ENCODE peak calls at places on chromosomes 2 and 18, in five cellular contexts. I is ovary, K is A549, Y is spleen, Z is fibroblast of lung. G is an unnamed sample. For H3K4me1, the result is how much of the 10 kb centered on the place peaks cover.

GRCh38 chr18:9234528-9234927 is 97.9 kb downstream of the ANKRD12 start:
- DNase-seq in I (no peak), K (no peak), Y (no peak), Z (no peak), G (no peak)

GRCh38 chr18:42544901-42545300 is 570.6 kb downstream of the RIT2 start:
- DNase-seq in I (no peak), K (no peak), Y (no peak), Z (no peak), G (no peak)

GRCh38 chr2:16037808-16038457 is 97.6 kb downstream of the MYCN start:
- DNase-seq in I (no peak), K (no peak), Y (no peak), Z (no peak), G (no peak)

GRCh38 chr2:75481041-75481836 is 79.5 kb downstream of the EVA1A start:
- DNase-seq in I (no peak), K (no peak), Y (no peak), Z (peak), G (peak)

GRCh38 chr18:70419526-70419925 is 130.7 kb downstream of the SOCS6 start:
- DNase-seq in I (no peak), K (no peak), Y (no peak), Z (peak), G (no peak)

GRCh38 chr2:30511122-30512083 is 64.4 kb downstream of the LCLAT1 start:
- DNase-seq in I (peak), K (no peak), Y (no peak), Z (peak), G (no peak)

GRCh38 chr18:72652990-72653593 is 109.0 kb upstream of the CBLN2 start:
- DNase-seq in I (no peak), K (peak), Y (no peak), Z (peak), G (peak)

GRCh38 chr2:2823061-2823753 is 492.1 kb upstream of the MYT1L start:
- DNase-seq in I (no peak), K (no peak), Y (peak), Z (no peak), G (no peak)

GRCh38 chr2:217469203-217469810 is 533.5 kb downstream of the TNS1 start:
- DNase-seq in I (no peak), K (no peak), Y (no peak), Z (peak), G (no peak)

GRCh38 chr2:37671013-37671815 is at the start of gene CDC42EP3:
- DNase-seq in I (peak), K (peak), Y (peak), Z (peak), G (peak)

GRCh38 chr18:7300971-7301553 is 70.2 kb downstream of the LRRC30 start:
- DNase-seq in I (no peak), K (no peak), Y (no peak), Z (no peak), G (no peak)

GRCh38 chr2:202267495-202267894 is 1.9 kb downstream of the NOP58 start:
- DNase-seq in I (no peak), K (no peak), Y (no peak), Z (no peak), G (no peak)

GRCh38 chr2:145060876-145061275 is 541.0 kb upstream of the ZEB2 start:
- DNase-seq in I (no peak), K (no peak), Y (no peak), Z (no peak), G (no peak)

GRCh38 chr2:206028101-206028500 is 57.9 kb downstream of the INO80D start:
- DNase-seq in I (no peak), K (no peak), Y (no peak), Z (peak), G (no peak)

GRCh38 chr2:235567842-235568241 is 74.0 kb downstream of the AGAP1 start:
- DNase-seq in I (no peak), K (no peak), Y (no peak), Z (no peak), G (no peak)

GRCh38 chr2:41932241-41933034 is 115.4 kb upstream of the PKDCC start:
- DNase-seq in I (peak), K (no peak), Y (no peak), Z (peak), G (peak)

GRCh38 chr2:149601141-149601796 is 13.7 kb upstream of the MMADHC start:
- DNase-seq in I (no peak), K (no peak), Y (no peak), Z (peak), G (no peak)

GRCh38 chr18:55910328-55910727 is 322.3 kb upstream of the TCF4 start:
- DNase-seq in I (no peak), K (no peak), Y (no peak), Z (no peak), G (no peak)

GRCh38 chr18:50268022-50268747 is 1.9 kb upstream of the CFAP53 start:
- DNase-seq in I (peak), K (peak), Y (peak), Z (peak), G (peak)

GRCh38 chr2:23940262-23940975 is at the start of gene UBXN2A:
- DNase-seq in I (peak), K (peak), Y (peak), Z (peak), G (peak)

GRCh38 chr18:63879684-63880083 is 7.8 kb upstream of the SERPINB2 start:
- DNase-seq in I (no peak), K (no peak), Y (no peak), Z (peak), G (no peak)

GRCh38 chr2:7356909-7357584 is 439.8 kb downstream of the RNF144A start:
- DNase-seq in I (no peak), K (no peak), Y (no peak), Z (no peak), G (peak)

GRCh38 chr18:49944681-49945080 is 131.3 kb upstream of the ACAA2 start:
- DNase-seq in I (no peak), K (no peak), Y (no peak), Z (peak), G (peak)

GRCh38 chr2:25912851-25913695 is 34.8 kb upstream of the ASXL2 start:
- DNase-seq in I (no peak), K (no peak), Y (no peak), Z (peak), G (no peak)

GRCh38 chr2:101355561-101356130 is 31.7 kb downstream of the CREG2 start:
- DNase-seq in I (no peak), K (no peak), Y (no peak), Z (no peak), G (no peak)

DNA sequence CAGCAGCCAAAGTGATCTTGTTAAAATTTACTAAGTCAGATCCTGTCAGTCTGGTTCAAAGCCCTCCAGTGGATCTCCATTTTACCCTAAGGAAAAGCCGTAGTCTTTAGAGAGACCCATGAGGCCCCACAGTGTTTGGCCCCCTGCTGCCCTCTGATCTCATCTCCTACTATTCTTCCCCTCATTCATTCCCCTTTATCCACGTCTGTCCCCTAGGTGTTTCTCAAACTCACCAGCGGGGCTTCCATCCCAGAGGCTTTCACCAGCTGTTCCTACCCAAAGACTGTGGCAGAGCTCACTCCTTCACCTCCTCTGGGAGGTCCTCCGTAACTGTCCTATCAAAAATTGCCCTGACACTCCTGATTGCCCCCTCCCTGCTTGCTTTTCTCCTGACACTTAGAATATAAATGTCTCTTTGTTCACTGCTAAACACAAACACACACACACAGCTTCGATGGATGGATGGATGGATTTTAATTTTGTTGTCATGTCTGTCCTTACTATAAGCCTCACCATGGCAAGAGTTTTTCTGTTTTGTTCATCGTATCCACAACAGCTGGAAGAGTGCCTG is 26.1 kb downstream of the LIMS1 start:
- DNase-seq in I (no peak), K (no peak), Y (no peak), Z (no peak), G (no peak)
- TF ChIP-seq CTCF in I (no peak), K (no peak), Y (no peak), Z (no peak), G (no peak)

DNA sequence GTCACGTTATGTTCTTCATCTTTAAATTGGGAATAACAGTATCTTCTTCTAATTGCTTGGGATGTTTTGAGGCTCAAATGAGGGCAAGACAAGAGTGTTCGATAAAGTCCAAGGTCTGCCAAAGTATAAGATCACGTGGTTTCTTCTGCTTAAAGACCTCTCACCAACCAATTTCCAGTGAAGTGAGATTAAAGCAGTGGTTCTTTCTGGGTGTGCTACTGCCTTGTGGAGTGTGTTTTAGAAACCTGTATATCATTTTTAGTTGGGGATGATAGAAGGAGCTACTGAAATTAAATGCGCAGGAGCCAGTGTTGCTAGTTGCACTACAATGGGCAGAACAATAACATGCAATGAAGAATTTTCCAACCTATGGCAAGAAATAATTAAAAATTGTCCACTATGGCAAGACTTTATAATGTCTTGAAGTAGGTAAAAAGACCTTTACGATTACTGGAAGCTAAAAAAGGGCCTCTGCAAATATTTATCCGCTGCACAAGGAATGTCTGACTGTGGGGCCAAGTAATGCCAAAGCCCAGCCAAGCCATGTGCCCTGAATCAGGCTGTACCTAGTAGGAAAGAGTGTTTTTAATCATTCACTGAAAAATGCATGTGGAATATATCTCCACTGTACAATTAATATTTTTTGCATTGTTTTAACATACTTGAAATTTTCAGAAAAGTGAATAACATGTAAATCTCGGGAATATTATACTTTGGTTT is 244.5 kb upstream of the REG3G start:
- DNase-seq in I (no peak), K (no peak), Y (no peak), Z (no peak), G (no peak)
- H3K4me3 ChIP-seq in I (no peak), K (no peak), Y (no peak), Z (no peak), G (no peak)

GRCh38 chr2:46924608-46925007 is 9.0 kb upstream of the MCFD2 start:
- DNase-seq in I (no peak), K (no peak), Y (no peak), Z (no peak), G (no peak)
- H3K4me1 ChIP-seq in I (under half), K (under half), Y (under half), Z (under half), G (under half)

GRCh38 chr2:77398970-77399369 is 123.2 kb downstream of the LRRTM4 start:
- DNase-seq in I (no peak), K (no peak), Y (no peak), Z (no peak), G (no peak)
- TF ChIP-seq CTCF in I (no peak), K (no peak), Y (no peak), Z (no peak), G (no peak)

DNA sequence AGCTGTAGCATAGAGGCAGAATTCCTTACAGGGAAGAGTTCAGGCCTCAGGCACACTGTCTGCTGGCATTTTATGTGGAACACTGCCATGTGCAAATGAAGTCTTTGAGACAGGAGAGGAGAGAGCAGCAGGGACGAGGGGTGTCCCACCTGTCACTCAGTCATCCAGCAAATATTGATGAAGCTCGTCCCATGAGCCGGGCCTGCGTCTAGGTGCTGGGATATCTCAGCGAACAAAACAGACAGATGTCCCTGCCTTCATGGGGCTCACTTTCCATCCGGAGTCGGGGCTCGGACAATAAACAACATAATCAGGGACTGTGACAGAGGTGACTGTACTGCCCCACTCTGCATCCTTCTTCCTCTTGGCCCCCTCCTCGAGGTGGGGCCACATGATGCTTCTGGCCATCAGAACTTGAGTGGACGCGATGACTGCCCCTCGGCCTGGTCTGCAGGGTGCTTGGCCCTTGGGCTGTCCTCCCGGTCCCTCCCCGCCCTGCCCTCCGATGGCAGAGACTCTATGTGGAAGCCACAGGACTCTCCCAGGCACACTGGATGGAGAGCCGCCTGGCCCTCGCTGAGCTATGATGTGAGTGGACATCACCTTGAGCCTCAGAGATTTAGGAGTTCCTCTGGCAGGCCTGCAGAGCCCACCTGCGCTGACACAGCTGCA is 78.8 kb downstream of the MBP start:
- DNase-seq in I (no peak), K (no peak), Y (peak), Z (no peak), G (no peak)
- H3K4me3 ChIP-seq in I (no peak), K (no peak), Y (no peak), Z (no peak), G (no peak)

DNA sequence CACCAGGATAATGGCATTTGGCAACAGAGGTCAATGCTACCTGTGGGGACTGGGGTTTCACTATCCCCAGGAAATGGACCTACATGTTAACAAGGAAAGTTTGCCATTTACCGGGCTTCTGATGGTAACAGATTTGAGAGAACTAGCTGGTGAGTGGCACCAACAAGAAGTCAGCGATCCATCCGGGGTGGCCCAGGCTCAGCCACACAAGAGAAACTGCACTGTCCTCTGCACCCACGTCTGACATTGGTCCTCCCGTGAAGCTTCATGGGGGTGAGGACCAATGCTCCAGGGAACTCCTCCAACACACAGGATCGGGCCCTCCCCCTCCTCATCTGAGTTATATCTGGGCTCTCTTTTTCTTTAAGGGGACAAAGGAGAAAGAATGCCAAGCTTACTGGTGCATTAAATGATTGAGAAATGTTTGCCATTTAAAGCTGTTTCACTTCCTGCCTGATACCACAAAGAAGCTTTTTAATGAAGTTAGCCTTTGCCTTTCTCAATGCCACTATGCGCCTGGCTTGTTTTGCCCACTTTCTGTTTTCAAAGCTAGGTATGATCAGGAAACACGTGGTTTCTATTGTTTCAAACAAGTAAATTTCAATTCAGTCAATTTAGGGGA is 204.2 kb upstream of the ID2 start:
- DNase-seq in I (peak), K (no peak), Y (peak), Z (no peak), G (no peak)
- H3K4me1 ChIP-seq in I (under half), K (under half), Y (under half), Z (under half), G (under half)

DNA sequence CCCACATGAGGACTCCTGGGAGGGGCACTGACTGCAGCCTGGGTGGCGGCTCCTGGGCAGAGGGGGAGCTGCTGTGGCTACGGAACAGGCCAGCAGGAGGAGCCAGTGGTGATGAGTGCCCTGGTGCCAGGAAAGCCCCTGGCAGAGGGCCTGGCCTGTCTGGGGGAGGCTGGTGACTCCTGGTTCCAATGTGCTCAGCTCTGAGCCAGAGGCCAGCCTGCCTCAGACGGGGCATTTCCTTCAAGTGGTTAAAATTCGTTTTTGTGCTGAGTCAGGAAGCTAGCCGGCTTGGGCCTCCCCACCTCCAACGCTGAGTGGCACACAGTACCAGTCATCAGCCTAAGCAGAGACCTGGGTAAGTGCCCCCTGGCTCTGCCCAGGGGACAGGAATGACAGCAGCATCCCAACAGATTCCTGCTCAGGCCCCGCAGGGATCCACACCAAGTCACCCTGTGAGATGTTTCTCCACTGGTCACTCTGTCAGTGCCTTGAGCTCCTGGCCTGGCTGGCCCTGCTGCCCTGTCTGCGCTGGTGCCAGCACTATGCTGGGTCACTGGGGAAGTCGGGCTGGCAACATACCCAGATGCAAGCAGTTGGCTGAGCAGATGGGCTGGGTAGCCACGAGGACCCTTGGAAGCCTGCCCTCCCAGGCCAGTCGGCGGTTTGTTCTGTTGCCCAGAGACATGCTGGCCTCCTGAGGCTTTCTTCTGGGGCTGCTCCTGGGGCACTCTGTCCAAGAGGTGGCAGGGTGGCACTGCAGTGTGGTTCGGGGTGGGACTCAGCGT is 7.1 kb upstream of the KLF11 start:
- DNase-seq in I (peak), K (peak), Y (no peak), Z (peak), G (peak)
- TF ChIP-seq CTCF in I (peak), K (peak), Y (no peak), Z (peak), G (peak)

G was measured in body of pancreas.